ENCODE peak calls at places on chromosomes 16 and 17, in ten cellular contexts. One of them, this sample, is unnamed.

GRCh38 chr16:75272097-75272548 is 20.7 kb upstream of the BCAR1 start:
- DNase-seq in fibroblast of lung: no peak
- DNase-seq in uterus: no peak
- DNase-seq in heart right ventricle: no peak
- DNase-seq in PC-9: no peak
- DNase-seq in Peyer's patch: no peak
- DNase-seq in adrenal gland: no peak
- DNase-seq in left ventricle myocardium inferior: no peak
- DNase-seq in breast epithelium: no peak
- DNase-seq in tibial nerve: no peak
- DNase-seq in this sample: no peak

GRCh38 chr16:48740964-48741363 is 131.0 kb upstream of the N4BP1 start:
- DNase-seq in adrenal gland: no peak
- DNase-seq in tibial nerve: no peak
- DNase-seq in heart right ventricle: no peak
- DNase-seq in PC-9: no peak
- DNase-seq in fibroblast of lung: no peak
- DNase-seq in uterus: no peak
- DNase-seq in left ventricle myocardium inferior: no peak
- DNase-seq in Peyer's patch: no peak
- DNase-seq in breast epithelium: no peak
- DNase-seq in this sample: no peak

GRCh38 chr17:27245230-27245696 is 48.7 kb upstream of the WSB1 start:
- DNase-seq in Peyer's patch: peak; percentile 90
- DNase-seq in PC-9: peak; percentile 62
- DNase-seq in adrenal gland: peak; percentile 77
- DNase-seq in tibial nerve: peak; percentile 66
- DNase-seq in left ventricle myocardium inferior: peak; percentile 86
- DNase-seq in heart right ventricle: peak; percentile 89
- DNase-seq in uterus: peak; percentile 83
- DNase-seq in breast epithelium: peak; percentile 63
- DNase-seq in fibroblast of lung: peak; percentile 80
- DNase-seq in this sample: peak; percentile 79

GRCh38 chr17:7651097-7651958 is 602 bp downstream of the ATP1B2 start:
- DNase-seq in PC-9: no peak
- DNase-seq in fibroblast of lung: no peak
- DNase-seq in Peyer's patch: no peak
- DNase-seq in left ventricle myocardium inferior: no peak
- DNase-seq in tibial nerve: no peak
- DNase-seq in heart right ventricle: no peak
- DNase-seq in adrenal gland: no peak
- DNase-seq in uterus: no peak
- DNase-seq in breast epithelium: no peak
- DNase-seq in this sample: no peak

GRCh38 chr17:40607641-40608040 is 40.0 kb downstream of the SMARCE1 start:
- DNase-seq in tibial nerve: no peak
- DNase-seq in PC-9: no peak
- DNase-seq in fibroblast of lung: no peak
- DNase-seq in uterus: no peak
- DNase-seq in Peyer's patch: no peak
- DNase-seq in left ventricle myocardium inferior: no peak
- DNase-seq in breast epithelium: no peak
- DNase-seq in adrenal gland: no peak
- DNase-seq in heart right ventricle: no peak
- DNase-seq in this sample: no peak

GRCh38 chr17:35748323-35748960 is 4.6 kb downstream of the GAS2L2 start:
- DNase-seq in Peyer's patch: no peak
- DNase-seq in PC-9: peak; percentile 53
- DNase-seq in heart right ventricle: no peak
- DNase-seq in tibial nerve: no peak
- DNase-seq in adrenal gland: peak; percentile 31
- DNase-seq in uterus: no peak
- DNase-seq in breast epithelium: peak; percentile 25
- DNase-seq in fibroblast of lung: no peak
- DNase-seq in left ventricle myocardium inferior: no peak
- DNase-seq in this sample: no peak

GRCh38 chr16:86584071-86584685 is 5.8 kb downstream of the FOXL1 start:
- DNase-seq in tibial nerve: no peak
- DNase-seq in heart right ventricle: no peak
- DNase-seq in uterus: no peak
- DNase-seq in breast epithelium: no peak
- DNase-seq in PC-9: no peak
- DNase-seq in adrenal gland: no peak
- DNase-seq in Peyer's patch: no peak
- DNase-seq in fibroblast of lung: no peak
- DNase-seq in left ventricle myocardium inferior: no peak
- DNase-seq in this sample: peak; percentile 64

GRCh38 chr16:57736419-57737281 is 1.1 kb downstream of the KATNB1 start:
- DNase-seq in Peyer's patch: peak; percentile 68
- DNase-seq in tibial nerve: peak; percentile 25
- DNase-seq in breast epithelium: no peak
- DNase-seq in uterus: no peak
- DNase-seq in PC-9: peak; percentile 55
- DNase-seq in fibroblast of lung: peak; percentile 81
- DNase-seq in heart right ventricle: no peak
- DNase-seq in left ventricle myocardium inferior: peak; percentile 16
- DNase-seq in adrenal gland: no peak
- DNase-seq in this sample: no peak

GRCh38 chr16:88527186-88527936 is 42.8 kb upstream of the ZC3H18 start:
- DNase-seq in Peyer's patch: peak; percentile 84
- DNase-seq in PC-9: peak; percentile 67
- DNase-seq in uterus: peak; percentile 64
- DNase-seq in left ventricle myocardium inferior: peak; percentile 68
- DNase-seq in tibial nerve: peak; percentile 57
- DNase-seq in adrenal gland: peak; percentile 68
- DNase-seq in heart right ventricle: peak; percentile 55
- DNase-seq in fibroblast of lung: peak; percentile 49
- DNase-seq in breast epithelium: no peak
- DNase-seq in this sample: no peak

GRCh38 chr16:24730914-24731313 is 1.5 kb downstream of the TNRC6A start:
- DNase-seq in PC-9: no peak
- DNase-seq in fibroblast of lung: no peak
- DNase-seq in uterus: no peak
- DNase-seq in tibial nerve: no peak
- DNase-seq in Peyer's patch: no peak
- DNase-seq in heart right ventricle: no peak
- DNase-seq in left ventricle myocardium inferior: no peak
- DNase-seq in breast epithelium: no peak
- DNase-seq in adrenal gland: no peak
- DNase-seq in this sample: no peak
- H3K27ac ChIP-seq in PC-9: no peak overlapping the region
- H3K27ac ChIP-seq in fibroblast of lung: no peak overlapping the region
- H3K27ac ChIP-seq in uterus: peak overlapping the region; percentile 99
- H3K27ac ChIP-seq in tibial nerve: no peak overlapping the region
- H3K27ac ChIP-seq in Peyer's patch: peak overlapping the region; percentile 97
- H3K27ac ChIP-seq in heart right ventricle: peak overlapping the region; percentile 57
- H3K27ac ChIP-seq in left ventricle myocardium inferior: peak overlapping the region; percentile 98
- H3K27ac ChIP-seq in breast epithelium: no peak overlapping the region
- H3K27ac ChIP-seq in adrenal gland: peak overlapping the region; percentile 96
- H3K27ac ChIP-seq in this sample: peak overlapping the region; percentile 97

GRCh38 chr16:3020247-3020603 is at the start of gene TNFRSF12A:
- DNase-seq in Peyer's patch: peak; percentile 90
- DNase-seq in left ventricle myocardium inferior: peak; percentile 83
- DNase-seq in PC-9: peak; percentile 82
- DNase-seq in fibroblast of lung: peak; percentile 72
- DNase-seq in uterus: peak; percentile 68
- DNase-seq in tibial nerve: peak; percentile 42
- DNase-seq in breast epithelium: peak; percentile 76
- DNase-seq in heart right ventricle: peak; percentile 74
- DNase-seq in adrenal gland: peak; percentile 79
- DNase-seq in this sample: no peak
- TF ChIP-seq CTCF in Peyer's patch: no peak
- TF ChIP-seq CTCF in left ventricle myocardium inferior: peak; percentile 31
- TF ChIP-seq CTCF in PC-9: no peak
- TF ChIP-seq CTCF in fibroblast of lung: no peak
- TF ChIP-seq CTCF in uterus: peak; percentile 28
- TF ChIP-seq CTCF in tibial nerve: peak; percentile 44
- TF ChIP-seq CTCF in breast epithelium: no peak
- TF ChIP-seq CTCF in heart right ventricle: no peak
- TF ChIP-seq CTCF in adrenal gland: no peak
- TF ChIP-seq CTCF in this sample: no peak

DNA sequence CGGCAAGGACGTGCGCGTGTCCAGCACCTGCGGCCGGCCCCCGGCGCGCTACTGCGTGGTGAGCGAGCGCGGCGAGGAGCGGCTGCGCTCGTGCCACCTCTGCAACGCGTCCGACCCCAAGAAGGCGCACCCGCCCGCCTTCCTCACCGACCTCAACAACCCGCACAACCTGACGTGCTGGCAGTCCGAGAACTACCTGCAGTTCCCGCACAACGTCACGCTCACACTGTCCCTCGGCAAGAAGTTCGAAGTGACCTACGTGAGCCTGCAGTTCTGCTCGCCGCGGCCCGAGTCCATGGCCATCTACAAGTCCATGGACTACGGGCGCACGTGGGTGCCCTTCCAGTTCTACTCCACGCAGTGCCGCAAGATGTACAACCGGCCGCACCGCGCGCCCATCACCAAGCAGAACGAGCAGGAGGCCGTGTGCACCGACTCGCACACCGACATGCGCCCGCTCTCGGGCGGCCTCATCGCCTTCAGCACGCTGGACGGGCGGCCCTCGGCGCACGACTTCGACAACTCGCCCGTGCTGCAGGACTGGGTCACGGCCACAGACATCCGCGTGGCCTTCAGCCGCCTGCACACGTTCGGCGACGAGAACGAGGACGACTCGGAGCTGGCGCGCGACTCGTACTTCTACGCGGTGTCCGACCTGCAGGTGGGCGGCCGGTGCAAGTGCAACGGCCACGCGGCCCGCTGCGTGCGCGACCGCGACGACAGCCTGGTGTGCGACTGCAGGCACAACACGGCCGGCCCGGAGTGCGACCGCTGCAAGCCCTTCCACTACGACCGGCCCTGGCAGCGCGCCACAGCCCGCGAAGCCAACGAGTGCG is 1.5 kb downstream of the NTN1 start:
- DNase-seq in left ventricle myocardium inferior: peak; percentile 18
- DNase-seq in adrenal gland: no peak
- DNase-seq in uterus: no peak
- DNase-seq in tibial nerve: no peak
- DNase-seq in heart right ventricle: no peak
- DNase-seq in fibroblast of lung: peak; percentile 43
- DNase-seq in breast epithelium: no peak
- DNase-seq in Peyer's patch: no peak
- DNase-seq in PC-9: no peak
- DNase-seq in this sample: no peak
- H3K27me3 ChIP-seq in left ventricle myocardium inferior: peaks cover 73% of the 10 kb centered on the region
- H3K27me3 ChIP-seq in adrenal gland: peaks cover 60% of the 10 kb centered on the region
- H3K27me3 ChIP-seq in uterus: peaks cover 2% of the 10 kb centered on the region
- H3K27me3 ChIP-seq in tibial nerve: peaks cover 43% of the 10 kb centered on the region
- H3K27me3 ChIP-seq in heart right ventricle: peaks cover 58% of the 10 kb centered on the region
- H3K27me3 ChIP-seq in fibroblast of lung: peaks cover 36% of the 10 kb centered on the region
- H3K27me3 ChIP-seq in breast epithelium: no peaks in the 10 kb centered on the region
- H3K27me3 ChIP-seq in Peyer's patch: no peaks in the 10 kb centered on the region
- H3K27me3 ChIP-seq in PC-9: no peaks in the 10 kb centered on the region
- H3K27me3 ChIP-seq in this sample: no peaks in the 10 kb centered on the region

GRCh38 chr16:81437860-81438259 is 6.7 kb upstream of the CMIP start:
- DNase-seq in left ventricle myocardium inferior: no peak
- DNase-seq in tibial nerve: no peak
- DNase-seq in Peyer's patch: no peak
- DNase-seq in uterus: no peak
- DNase-seq in heart right ventricle: no peak
- DNase-seq in PC-9: no peak
- DNase-seq in fibroblast of lung: no peak
- DNase-seq in adrenal gland: no peak
- DNase-seq in breast epithelium: no peak
- DNase-seq in this sample: no peak
- H3K27ac ChIP-seq in left ventricle myocardium inferior: no peak overlapping the region
- H3K27ac ChIP-seq in tibial nerve: no peak overlapping the region
- H3K27ac ChIP-seq in Peyer's patch: no peak overlapping the region
- H3K27ac ChIP-seq in uterus: no peak overlapping the region
- H3K27ac ChIP-seq in heart right ventricle: no peak overlapping the region
- H3K27ac ChIP-seq in PC-9: no peak overlapping the region
- H3K27ac ChIP-seq in fibroblast of lung: no peak overlapping the region
- H3K27ac ChIP-seq in adrenal gland: no peak overlapping the region
- H3K27ac ChIP-seq in breast epithelium: no peak overlapping the region
- H3K27ac ChIP-seq in this sample: no peak overlapping the region

GRCh38 chr17:75773808-75774470 is 8.9 kb upstream of the GALK1 start:
- DNase-seq in PC-9: no peak
- DNase-seq in tibial nerve: no peak
- DNase-seq in breast epithelium: peak; percentile 24
- DNase-seq in adrenal gland: no peak
- DNase-seq in Peyer's patch: peak; percentile 46
- DNase-seq in fibroblast of lung: no peak
- DNase-seq in uterus: no peak
- DNase-seq in left ventricle myocardium inferior: no peak
- DNase-seq in heart right ventricle: no peak
- DNase-seq in this sample: no peak
- TF ChIP-seq CTCF in PC-9: no peak
- TF ChIP-seq CTCF in tibial nerve: no peak
- TF ChIP-seq CTCF in breast epithelium: no peak
- TF ChIP-seq CTCF in adrenal gland: peak; percentile 18
- TF ChIP-seq CTCF in Peyer's patch: no peak
- TF ChIP-seq CTCF in fibroblast of lung: no peak
- TF ChIP-seq CTCF in uterus: no peak
- TF ChIP-seq CTCF in left ventricle myocardium inferior: no peak
- TF ChIP-seq CTCF in heart right ventricle: no peak
- TF ChIP-seq CTCF in this sample: no peak